ENCODE peak calls at places on chromosomes 3 and 15, in five cellular contexts. One of them, this sample, is unnamed.

GRCh38 chr3:143216709-143217182 is 97.2 kb downstream of the CHST2 start:
- DNase-seq in cerebellar cortex: no peak
- DNase-seq in endothelial cell: no peak
- DNase-seq in right cardiac atrium: no peak
- DNase-seq in AG10803: peak; percentile 7
- DNase-seq in this sample: peak; percentile 49

GRCh38 chr3:42600958-42601675 is 631 bp downstream of the NKTR start:
- DNase-seq in cerebellar cortex: peak; percentile 68
- DNase-seq in endothelial cell: peak; percentile 72
- DNase-seq in right cardiac atrium: peak; percentile 75
- DNase-seq in AG10803: peak; percentile 68
- DNase-seq in this sample: peak; percentile 76

GRCh38 chr15:92118162-92118935 is 264.8 kb downstream of the SLCO3A1 start:
- DNase-seq in cerebellar cortex: no peak
- DNase-seq in endothelial cell: no peak
- DNase-seq in right cardiac atrium: no peak
- DNase-seq in AG10803: peak; percentile 85
- DNase-seq in this sample: peak; percentile 7

GRCh38 chr3:114892117-114892870 is 254.8 kb downstream of the ZBTB20 start:
- DNase-seq in cerebellar cortex: peak; percentile 83
- DNase-seq in endothelial cell: no peak
- DNase-seq in right cardiac atrium: no peak
- DNase-seq in AG10803: no peak
- DNase-seq in this sample: no peak

GRCh38 chr3:139304383-139304782 is 39.4 kb upstream of the MRPS22 start:
- DNase-seq in cerebellar cortex: no peak
- DNase-seq in endothelial cell: no peak
- DNase-seq in right cardiac atrium: no peak
- DNase-seq in AG10803: peak; percentile 40
- DNase-seq in this sample: peak; percentile 50

GRCh38 chr15:59191855-59192237 is 14.8 kb upstream of the LDHAL6B start:
- DNase-seq in cerebellar cortex: no peak
- DNase-seq in endothelial cell: no peak
- DNase-seq in right cardiac atrium: no peak
- DNase-seq in AG10803: peak; percentile 90
- DNase-seq in this sample: peak; percentile 99

GRCh38 chr15:80475572-80475971 is 71.4 kb downstream of the ARNT2 start:
- DNase-seq in cerebellar cortex: no peak
- DNase-seq in endothelial cell: no peak
- DNase-seq in right cardiac atrium: no peak
- DNase-seq in AG10803: no peak
- DNase-seq in this sample: no peak

GRCh38 chr15:94255540-94255939 is 24.2 kb downstream of the MCTP2 start:
- DNase-seq in cerebellar cortex: no peak
- DNase-seq in endothelial cell: no peak
- DNase-seq in right cardiac atrium: no peak
- DNase-seq in AG10803: no peak
- DNase-seq in this sample: no peak

GRCh38 chr3:32994045-32994444 is 42.6 kb downstream of the CCR4 start:
- DNase-seq in cerebellar cortex: no peak
- DNase-seq in endothelial cell: no peak
- DNase-seq in right cardiac atrium: no peak
- DNase-seq in AG10803: no peak
- DNase-seq in this sample: no peak

This sample was measured in fibroblast of villous mesenchyme.